ENCODE peak calls at places on chromosomes 12 and 14, in six cellular contexts. D is IMR-90, S is heart left ventricle, G is right lobe of liver, C is uterus, O is esophagus muscularis mucosa. A is an unnamed sample. For H3K4me1, the result is how much of the 10 kb centered on the place peaks cover.

GRCh38 chr12:4564819-4565218 is 2.8 kb downstream of the DYRK4 start:
- DNase-seq in D (no peak), C (no peak), G (no peak), S (no peak), O (no peak), A (no peak)

GRCh38 chr12:64625243-64626077 is 15.2 kb downstream of the RASSF3 start:
- DNase-seq in G (no peak), O (no peak), S (peak), C (peak), D (peak), A (peak)

GRCh38 chr14:47674148-47674545 is 1.3 kb downstream of the MDGA2 start:
- DNase-seq in S (no peak), O (no peak), C (no peak), G (no peak), D (no peak), A (no peak)

GRCh38 chr14:81269100-81269978 is 48.6 kb upstream of the GTF2A1 start:
- DNase-seq in O (no peak), G (no peak), D (peak), S (no peak), C (no peak), A (no peak)

GRCh38 chr14:20591235-20591634 is at the start of gene RNASE12:
- DNase-seq in G (no peak), O (no peak), S (no peak), D (no peak), C (no peak), A (no peak)

GRCh38 chr12:1305063-1305434 is 289.3 kb downstream of the FBXL14 start:
- DNase-seq in S (peak), G (no peak), D (no peak), C (no peak), O (no peak), A (no peak)

GRCh38 chr12:105986779-105987686 is 151.7 kb downstream of the NUAK1 start:
- DNase-seq in G (no peak), S (no peak), O (no peak), C (no peak), D (peak), A (no peak)

GRCh38 chr12:2372178-2372577 is 319.4 kb downstream of the CACNA1C start:
- DNase-seq in D (no peak), C (no peak), G (no peak), S (no peak), O (no peak), A (no peak)

GRCh38 chr12:132622437-132623071 is 4.0 kb downstream of the P2RX2 start:
- DNase-seq in C (peak), S (no peak), O (no peak), G (no peak), D (peak), A (no peak)

GRCh38 chr12:100234166-100234565 is 32.7 kb downstream of the DEPDC4 start:
- DNase-seq in G (no peak), D (peak), C (no peak), O (no peak), S (no peak), A (no peak)

GRCh38 chr12:93776581-93777018 is 99.4 kb downstream of the CRADD start:
- DNase-seq in G (no peak), S (no peak), O (no peak), D (peak), C (no peak), A (no peak)

GRCh38 chr12:121145221-121145620 is 12.5 kb downstream of the P2RX7 start:
- DNase-seq in G (no peak), C (no peak), O (no peak), D (peak), S (no peak), A (no peak)

GRCh38 chr12:639566-639965 is 23.7 kb downstream of the NINJ2 start:
- DNase-seq in S (no peak), C (no peak), D (no peak), G (no peak), O (no peak), A (no peak)

GRCh38 chr12:124369055-124369900 is 74.4 kb downstream of the RFLNA start:
- DNase-seq in D (peak), C (peak), S (peak), O (no peak), G (peak), A (peak)

GRCh38 chr14:59118171-59118570 is 70.3 kb upstream of the DAAM1 start:
- DNase-seq in S (no peak), O (no peak), C (no peak), D (no peak), G (no peak), A (no peak)

GRCh38 chr12:6307521-6307920 is 3.0 kb upstream of the PLEKHG6 start:
- DNase-seq in C (no peak), O (no peak), G (no peak), D (no peak), S (no peak), A (no peak)

GRCh38 chr12:11666651-11667050 is 17.2 kb downstream of the ETV6 start:
- DNase-seq in C (no peak), O (no peak), S (no peak), D (no peak), G (no peak), A (no peak)

GRCh38 chr12:39782026-39782545 is 162.5 kb upstream of the ABCD2 start:
- DNase-seq in G (no peak), D (no peak), S (no peak), C (no peak), O (no peak), A (no peak)

GRCh38 chr12:130385193-130385592 is 47.5 kb downstream of the PIWIL1 start:
- DNase-seq in O (no peak), C (no peak), G (no peak), S (no peak), D (no peak), A (no peak)

GRCh38 chr12:88179436-88180014 is 37.4 kb downstream of the TMTC3 start:
- DNase-seq in S (no peak), O (no peak), D (no peak), C (no peak), G (no peak), A (no peak)

GRCh38 chr14:29805415-29806123 is 122.1 kb downstream of the PRKD1 start:
- DNase-seq in G (no peak), C (peak), S (peak), O (no peak), D (peak), A (no peak)

DNA sequence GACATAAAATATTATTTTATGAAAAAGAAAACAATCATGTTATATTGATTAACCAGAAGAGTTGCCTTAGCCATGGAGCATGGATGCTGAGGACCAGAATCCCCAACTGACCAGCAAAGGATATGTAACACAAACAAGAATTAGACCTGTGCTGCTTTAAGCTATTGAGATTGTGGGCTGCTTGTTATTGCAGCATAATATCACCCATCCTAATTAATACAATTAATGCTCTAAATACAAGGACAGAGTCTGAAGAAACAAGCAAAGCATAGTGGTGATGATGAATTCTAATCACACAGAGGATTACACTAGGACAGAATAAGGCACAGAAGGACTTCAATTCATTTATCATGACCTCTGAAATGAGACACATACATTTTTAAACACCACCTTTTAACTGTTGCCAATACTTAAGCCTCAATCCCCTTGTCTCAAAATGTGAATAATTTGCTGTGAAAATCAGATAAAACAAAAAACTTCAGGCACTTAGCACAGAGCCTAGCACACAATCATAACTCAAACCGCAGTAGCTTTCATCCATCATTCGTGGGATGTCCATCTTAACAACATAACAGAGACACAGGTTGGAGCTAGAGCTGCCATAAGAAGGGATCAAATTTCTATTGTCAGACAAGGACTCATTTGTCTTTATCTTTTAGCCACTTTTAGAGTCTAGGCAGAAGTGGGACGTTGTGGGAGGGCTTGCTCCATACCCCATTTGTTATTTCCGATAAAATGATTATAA is 449.6 kb upstream of the DCN start:
- DNase-seq in C (no peak), D (no peak), O (no peak), G (no peak), S (no peak), A (no peak)
- H3K27ac ChIP-seq in C (no peak), D (no peak), O (no peak), G (no peak), S (no peak), A (no peak)

GRCh38 chr12:55847603-55848329 is 5.0 kb upstream of the MMP19 start:
- DNase-seq in S (peak), D (peak), C (peak), O (peak), G (peak), A (peak)
- TF ChIP-seq POLR2A in S (no peak), D (peak), C (peak), O (peak), G (peak), A (no peak)

GRCh38 chr12:122981587-122982493 is 1.4 kb downstream of the ARL6IP4 start:
- DNase-seq in O (no peak), G (peak), C (no peak), S (peak), D (no peak), A (no peak)
- H3K4me1 ChIP-seq in O (half or more), G (under half), C (under half), S (half or more), D (under half), A (half or more)

DNA sequence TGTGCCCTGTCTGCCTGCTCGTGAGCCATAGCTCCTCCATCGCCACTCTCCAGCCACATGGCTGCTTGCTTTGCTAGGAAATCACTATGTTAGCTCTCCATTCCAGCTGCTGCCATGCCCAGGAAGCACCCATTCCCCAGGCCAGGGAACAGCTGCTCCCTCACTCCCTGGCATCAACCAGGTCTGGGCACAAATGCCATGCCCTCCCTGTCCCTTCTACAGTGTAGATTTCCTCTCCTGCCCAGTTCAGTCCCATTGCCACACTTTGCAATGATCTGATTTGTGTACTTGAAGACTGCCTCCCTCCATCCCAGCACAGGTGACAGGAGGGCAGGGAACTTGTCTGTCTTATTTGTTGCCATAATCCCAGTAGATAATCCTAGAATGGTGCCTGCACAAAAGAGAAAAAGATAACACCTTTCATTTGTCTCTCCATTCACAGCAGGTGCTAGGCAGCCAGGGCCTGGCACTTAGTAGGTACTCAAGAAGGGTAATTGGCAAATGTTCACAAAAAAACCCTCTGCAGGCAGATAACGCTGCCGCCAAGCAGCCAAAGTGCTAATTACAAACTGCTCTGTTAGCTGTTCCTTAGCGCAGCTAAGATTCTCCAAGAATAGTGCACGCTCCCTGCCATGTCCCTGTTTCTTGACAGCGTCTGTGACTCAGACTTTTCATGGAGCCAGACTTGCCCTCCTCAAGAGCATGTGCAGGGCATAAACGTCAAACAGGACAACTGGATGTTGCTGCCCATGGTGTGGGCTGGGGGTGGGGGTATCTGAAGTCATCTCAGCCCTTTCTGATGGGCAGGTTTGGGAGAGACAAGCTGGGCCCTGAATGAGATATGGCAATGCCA is 69.1 kb downstream of the ARL6IP4 start:
- DNase-seq in D (no peak), S (no peak), G (no peak), O (no peak), C (no peak), A (no peak)
- H3K27ac ChIP-seq in D (no peak), S (peak), G (no peak), O (peak), C (peak), A (no peak)

GRCh38 chr12:48929551-48929950 is 4.3 kb upstream of the FKBP11 start:
- DNase-seq in O (no peak), G (no peak), S (no peak), C (no peak), D (peak), A (no peak)

GRCh38 chr12:48927261-48927660 is 2.0 kb upstream of the FKBP11 start:
- DNase-seq in D (peak), G (no peak), C (no peak), O (no peak), S (no peak), A (no peak)

GRCh38 chr12:48924617-48925217 is 575 bp downstream of the FKBP11 start:
- DNase-seq in D (peak), G (peak), C (peak), S (peak), O (no peak), A (peak)

GRCh38 chr12:48923117-48923516 is 2.2 kb downstream of the FKBP11 start:
- DNase-seq in O (no peak), C (no peak), D (no peak), S (no peak), G (no peak), A (no peak)

GRCh38 chr12:48925218-48925871 is at the start of gene FKBP11:
- DNase-seq in D (peak), O (no peak), G (peak), S (peak), C (peak), A (peak)
- TF ChIP-seq POLR2A in D (peak), O (no peak), G (peak), S (no peak), C (peak), A (peak)

DNA sequence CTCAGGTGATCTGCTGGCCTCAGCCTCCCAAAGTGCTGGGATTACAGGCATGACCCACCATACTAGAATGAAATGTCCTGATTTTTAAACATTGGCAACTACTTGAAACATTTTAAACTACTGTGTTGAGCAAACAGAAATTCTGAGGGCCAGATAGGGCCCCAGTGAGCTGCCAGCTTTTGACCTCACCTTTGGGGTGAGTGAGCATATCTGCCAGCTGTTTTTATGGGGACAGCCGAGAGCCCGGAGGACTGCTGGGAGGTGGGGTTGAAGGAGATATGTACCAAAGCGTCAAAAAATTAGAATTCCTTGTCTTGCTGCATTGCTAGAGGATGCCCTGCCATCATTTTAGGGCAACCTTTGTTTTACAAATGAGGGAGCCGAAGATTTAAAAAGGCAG is 2.7 kb downstream of the GSTZ1 start:
- DNase-seq in C (no peak), S (no peak), D (no peak), O (no peak), G (no peak), A (no peak)
- H3K4me1 ChIP-seq in C (under half), S (under half), D (under half), O (under half), G (under half), A (under half)

GRCh38 chr12:110348431-110349059 is 55.0 kb downstream of the ANAPC7 start:
- DNase-seq in C (no peak), S (no peak), G (no peak), O (no peak), D (no peak), A (no peak)
- H3K27ac ChIP-seq in C (no peak), S (no peak), G (no peak), O (no peak), D (no peak), A (no peak)

GRCh38 chr12:98519257-98519907 is 4.0 kb downstream of the TMPO start:
- DNase-seq in G (no peak), O (no peak), D (no peak), C (no peak), S (no peak), A (no peak)

GRCh38 chr12:98515368-98516183 is at the start of gene TMPO:
- DNase-seq in G (peak), O (peak), C (peak), S (peak), D (peak), A (peak)

GRCh38 chr12:98514984-98515367 is 414 bp upstream of the TMPO start:
- DNase-seq in C (no peak), O (no peak), S (no peak), G (no peak), D (no peak), A (no peak)

GRCh38 chr12:98513379-98514318 is 1.7 kb upstream of the TMPO start:
- DNase-seq in S (no peak), D (no peak), C (no peak), G (no peak), O (no peak), A (no peak)

DNA sequence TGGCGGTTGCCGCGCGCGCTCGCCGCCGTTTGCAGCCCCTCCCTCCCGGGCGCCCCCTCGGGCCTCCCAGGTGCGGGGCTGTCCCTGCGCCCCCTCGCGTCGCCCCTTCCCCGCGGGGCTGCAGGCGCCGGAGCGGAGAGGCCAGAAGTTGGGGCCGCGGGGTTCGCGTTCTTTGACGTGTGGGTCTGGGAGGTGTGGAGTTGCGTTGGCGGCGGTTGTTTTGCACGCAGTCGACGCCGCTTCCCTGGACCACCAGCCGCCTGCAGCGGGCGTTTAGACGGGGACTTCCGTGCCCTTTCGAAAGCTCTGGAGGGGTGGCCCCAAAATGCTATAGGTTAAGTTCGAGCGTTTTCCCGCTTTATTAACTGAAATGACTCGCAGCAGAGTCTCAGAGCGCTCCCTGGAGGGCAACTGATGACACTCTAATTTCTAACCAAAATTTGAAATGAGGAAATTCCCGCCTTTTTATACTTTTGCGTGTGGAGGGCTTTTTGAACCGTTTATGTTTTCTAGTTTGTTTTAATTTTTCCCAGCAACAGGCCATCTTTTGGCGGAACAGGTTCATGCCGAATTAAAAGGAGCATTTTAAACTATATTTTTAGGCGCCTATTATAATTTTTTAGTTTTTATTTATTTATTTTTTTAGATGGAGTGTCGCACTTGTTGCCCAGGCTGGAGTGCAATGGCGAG is 939 bp downstream of the TMPO start:
- DNase-seq in S (peak), G (peak), D (peak), O (no peak), C (peak), A (peak)
- TF ChIP-seq POLR2A in S (no peak), G (no peak), D (peak), O (no peak), C (peak), A (no peak)

DNA sequence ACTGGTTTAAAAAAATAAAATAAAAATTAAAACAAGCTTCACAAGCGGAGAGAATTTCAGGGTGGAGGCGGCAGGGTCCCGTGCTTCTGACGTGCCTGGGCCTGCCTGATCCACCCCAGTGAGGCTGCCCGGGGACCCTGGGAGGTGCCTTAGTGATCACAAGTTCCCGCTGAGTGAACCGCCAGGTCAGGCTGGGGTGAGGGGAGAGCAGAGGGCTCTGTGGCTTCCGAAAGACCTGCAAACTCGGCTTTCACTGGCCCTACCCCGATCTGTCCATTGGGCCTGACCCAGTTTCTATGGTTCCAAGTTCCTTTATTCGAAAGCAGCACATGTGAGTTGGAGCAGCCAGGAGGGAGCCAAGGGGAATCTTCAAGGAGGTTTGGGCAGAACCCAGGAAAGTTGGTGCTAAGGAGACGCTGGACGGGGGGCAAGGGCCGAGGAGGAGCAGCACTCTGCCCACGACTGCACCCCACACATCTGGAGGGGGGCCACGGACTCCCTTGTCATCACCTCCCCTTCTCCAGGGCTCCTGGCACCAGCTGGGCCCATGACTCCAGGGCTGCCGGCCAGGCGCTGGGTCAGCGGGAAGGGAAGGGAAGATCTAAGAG is 12.9 kb downstream of the MMP14 start:
- DNase-seq in D (no peak), C (peak), G (peak), S (peak), O (no peak), A (peak)
- H3K4me1 ChIP-seq in D (half or more), C (under half), G (under half), S (half or more), O (half or more), A (under half)

GRCh38 chr14:60630129-60630528 is 19.1 kb downstream of the SIX1 start:
- DNase-seq in G (no peak), O (no peak), C (no peak), D (no peak), S (no peak), A (no peak)
- H3K27ac ChIP-seq in G (no peak), O (no peak), C (no peak), D (no peak), S (no peak), A (no peak)

A was measured in Peyer's patch.